ENCODE peak calls at places on chromosomes 2 and 18, in seven cellular contexts. I, L, N, F, W, Q and R are unnamed samples.

GRCh38 chr18:22872894-22873537 is 60.1 kb upstream of the RBBP8 start:
- DNase-seq in I (peak; percentile 5), L (no peak), N (no peak), F (no peak), W (no peak), Q (no peak), R (no peak)

GRCh38 chr18:62437520-62438329 is 85.1 kb upstream of the ZCCHC2 start:
- DNase-seq in I (no peak), L (no peak), N (no peak), F (no peak), W (peak; percentile 71), Q (peak; percentile 34), R (no peak)

GRCh38 chr2:10742666-10743065 is 21.2 kb downstream of the ATP6V1C2 start:
- DNase-seq in I (no peak), L (no peak), N (no peak), F (no peak), W (no peak), Q (no peak), R (no peak)

GRCh38 chr2:19898592-19899329 is 3.0 kb downstream of the TTC32 start:
- DNase-seq in I (no peak), L (no peak), N (no peak), F (no peak), W (no peak), Q (no peak), R (no peak)

GRCh38 chr18:13393338-13393737 is 174.8 kb downstream of the LDLRAD4 start:
- DNase-seq in I (no peak), L (no peak), N (no peak), F (no peak), W (no peak), Q (no peak), R (no peak)

GRCh38 chr2:126836761-126837679 is 61.7 kb upstream of the TEX51 start:
- DNase-seq in I (no peak), L (no peak), N (no peak), F (no peak), W (no peak), Q (no peak), R (no peak)

GRCh38 chr2:156339110-156339847 is 6.8 kb upstream of the NR4A2 start:
- DNase-seq in I (no peak), L (no peak), N (no peak), F (no peak), W (no peak), Q (no peak), R (no peak)

GRCh38 chr2:162172802-162173201 is 20.8 kb upstream of the GCG start:
- DNase-seq in I (no peak), L (no peak), N (no peak), F (no peak), W (no peak), Q (no peak), R (no peak)

GRCh38 chr2:207792244-207792785 is 22.6 kb upstream of the FZD5 start:
- DNase-seq in I (peak; percentile 66), L (no peak), N (no peak), F (no peak), W (peak; percentile 33), Q (no peak), R (no peak)

GRCh38 chr2:72669121-72669520 is 156.7 kb downstream of the EXOC6B start:
- DNase-seq in I (peak; percentile 77), L (no peak), N (no peak), F (no peak), W (peak; percentile 33), Q (no peak), R (no peak)

GRCh38 chr18:45383228-45383627 is 232.0 kb upstream of the SLC14A2 start:
- DNase-seq in I (no peak), L (no peak), N (no peak), F (no peak), W (no peak), Q (no peak), R (no peak)

GRCh38 chr18:62288669-62289016 is 36.5 kb upstream of the TNFRSF11A start:
- DNase-seq in I (no peak), L (no peak), N (no peak), F (no peak), W (no peak), Q (no peak), R (no peak)

GRCh38 chr2:121735520-121736074 is 1.1 kb downstream of the NIFK start:
- DNase-seq in I (no peak), L (no peak), N (no peak), F (no peak), W (no peak), Q (no peak), R (no peak)

GRCh38 chr2:132415256-132416079 is 1.1 kb upstream of the GPR39 start:
- DNase-seq in I (peak; percentile 27), L (no peak), N (no peak), F (no peak), W (no peak), Q (peak; percentile 5), R (peak; percentile 68)

GRCh38 chr2:224837558-224837957 is 121.4 kb upstream of the CCDC195 start:
- DNase-seq in I (peak; percentile 95), L (no peak), N (no peak), F (no peak), W (no peak), Q (no peak), R (no peak)

GRCh38 chr2:224838335-224838734 is 122.2 kb upstream of the CCDC195 start:
- DNase-seq in I (peak; percentile 70), L (no peak), N (no peak), F (no peak), W (no peak), Q (no peak), R (no peak)

GRCh38 chr2:224836263-224836662 is 120.1 kb upstream of the CCDC195 start:
- DNase-seq in I (peak; percentile 48), L (no peak), N (no peak), F (no peak), W (no peak), Q (no peak), R (no peak)

GRCh38 chr2:224835405-224835804 is 119.2 kb upstream of the CCDC195 start:
- DNase-seq in I (no peak), L (no peak), N (no peak), F (no peak), W (no peak), Q (no peak), R (no peak)

GRCh38 chr2:224837066-224837465 is 120.9 kb upstream of the CCDC195 start:
- DNase-seq in I (no peak), L (no peak), N (no peak), F (no peak), W (no peak), Q (no peak), R (no peak)
- H3K27ac ChIP-seq in I (peak overlapping the region; percentile 35), L (no peak overlapping the region), N (no peak overlapping the region), F (no peak overlapping the region), W (no peak overlapping the region), Q (no peak overlapping the region), R (no peak overlapping the region)

GRCh38 chr18:79510731-79511141 is 115.0 kb downstream of the NFATC1 start:
- DNase-seq in I (no peak), L (peak; percentile 5), N (no peak), F (peak; percentile 72), W (peak; percentile 4), Q (no peak), R (peak; percentile 60)
- H3K4me1 ChIP-seq in I (peaks cover 5% of the 10 kb centered on the region), L (peaks cover 25% of the 10 kb centered on the region), N (peaks cover 17% of the 10 kb centered on the region), F (peaks cover 20% of the 10 kb centered on the region), W (peaks cover 19% of the 10 kb centered on the region), Q (peaks cover 21% of the 10 kb centered on the region), R (peaks cover 33% of the 10 kb centered on the region)

GRCh38 chr2:230765611-230766300 is 53.1 kb downstream of the CAB39 start:
- DNase-seq in I (no peak), L (no peak), N (no peak), F (no peak), W (no peak), Q (no peak), R (no peak)
- H3K36me3 ChIP-seq in I (peaks cover 20% of the 10 kb centered on the region), L (peaks cover 77% of the 10 kb centered on the region), N (peaks cover 8% of the 10 kb centered on the region), F (peaks cover 6% of the 10 kb centered on the region), W (no peaks in the 10 kb centered on the region), Q (no peaks in the 10 kb centered on the region), R (peaks cover 45% of the 10 kb centered on the region)

DNA sequence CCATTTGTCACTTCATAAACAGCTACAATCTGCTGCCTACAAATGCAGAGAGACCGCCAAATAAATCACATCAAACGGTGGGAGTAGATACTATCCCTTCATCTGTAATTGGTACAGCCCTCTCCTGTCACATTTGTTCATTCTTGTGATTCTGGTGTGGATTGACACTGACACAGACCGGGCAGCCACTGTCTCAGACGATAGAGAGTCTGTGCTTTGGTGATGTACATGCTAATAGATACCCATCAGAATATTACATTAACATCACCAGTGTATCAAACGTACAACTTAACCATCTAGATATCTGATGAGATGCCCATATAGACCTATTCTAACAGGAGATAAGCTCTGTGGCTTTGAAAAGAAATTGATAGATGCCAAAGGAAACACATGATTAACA is 419.7 kb upstream of the ZEB2 start:
- DNase-seq in I (no peak), L (no peak), N (no peak), F (no peak), W (no peak), Q (no peak), R (no peak)
- H3K27ac ChIP-seq in I (no peak overlapping the region), L (no peak overlapping the region), N (no peak overlapping the region), F (no peak overlapping the region), W (no peak overlapping the region), Q (no peak overlapping the region), R (no peak overlapping the region)

GRCh38 chr2:179877601-179878364 is 16.4 kb upstream of the ZNF385B start:
- DNase-seq in I (peak; percentile 10), L (no peak), N (no peak), F (no peak), W (no peak), Q (no peak), R (no peak)

GRCh38 chr2:179875864-179876263 is 14.5 kb upstream of the ZNF385B start:
- DNase-seq in I (no peak), L (no peak), N (no peak), F (no peak), W (no peak), Q (no peak), R (no peak)

GRCh38 chr2:179876266-179876665 is 14.9 kb upstream of the ZNF385B start:
- DNase-seq in I (no peak), L (no peak), N (no peak), F (no peak), W (no peak), Q (no peak), R (no peak)
- H3K4me1 ChIP-seq in I (no peaks in the 10 kb centered on the region), L (no peaks in the 10 kb centered on the region), N (peaks cover 12% of the 10 kb centered on the region), F (no peaks in the 10 kb centered on the region), W (peaks cover 16% of the 10 kb centered on the region), Q (no peaks in the 10 kb centered on the region), R (no peaks in the 10 kb centered on the region)

DNA sequence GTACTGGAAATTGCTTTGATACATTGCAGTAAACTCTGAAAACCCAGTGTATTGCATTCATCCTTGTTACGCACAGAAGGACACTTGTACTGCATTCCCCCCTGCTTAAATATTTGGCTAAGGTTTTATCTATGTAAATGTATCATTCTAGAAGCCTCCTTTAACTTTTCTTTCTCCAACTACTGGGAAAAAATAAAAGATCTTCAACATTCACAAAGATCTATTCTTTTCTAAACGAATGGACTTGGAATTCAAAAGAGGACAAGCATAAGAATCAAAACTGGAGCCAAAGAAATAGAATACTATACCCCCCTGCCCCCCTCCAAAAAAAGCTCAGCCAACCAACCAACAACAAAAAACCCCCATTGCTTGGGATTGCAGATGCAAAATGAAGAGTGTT is 136.9 kb downstream of the EPHA4 start:
- DNase-seq in I (no peak), L (no peak), N (no peak), F (no peak), W (no peak), Q (no peak), R (no peak)
- H3K36me3 ChIP-seq in I (peaks cover 25% of the 10 kb centered on the region), L (peaks cover 8% of the 10 kb centered on the region), N (peaks cover 44% of the 10 kb centered on the region), F (no peaks in the 10 kb centered on the region), W (no peaks in the 10 kb centered on the region), Q (no peaks in the 10 kb centered on the region), R (peaks cover 6% of the 10 kb centered on the region)